ENCODE peak calls at places on chromosomes 3 and 15, in six cellular contexts. One of them, this sample, is unnamed.
A peak's percentile ranks its signal among the peaks of the same experiment; 100 is the strongest.

GRCh38 chr3:164155386-164155785 is 922.9 kb downstream of the SI start:
- DNase-seq in fibroblast of lung: no peak
- DNase-seq in right lobe of liver: no peak
- DNase-seq in lower lobe of right lung: no peak
- DNase-seq in Panc1: no peak
- DNase-seq in cardiac muscle cell: no peak
- DNase-seq in this sample: peak; percentile 0

GRCh38 chr3:134640378-134640777 is 10.4 kb downstream of the KY start:
- DNase-seq in fibroblast of lung: no peak
- DNase-seq in right lobe of liver: no peak
- DNase-seq in lower lobe of right lung: no peak
- DNase-seq in Panc1: no peak
- DNase-seq in cardiac muscle cell: no peak
- DNase-seq in this sample: no peak

GRCh38 chr15:62066663-62067447 is at the start of gene C2CD4A:
- DNase-seq in fibroblast of lung: peak; percentile 41
- DNase-seq in right lobe of liver: peak; percentile 93
- DNase-seq in cardiac muscle cell: peak; percentile 66
- DNase-seq in Panc1: no peak
- DNase-seq in lower lobe of right lung: peak; percentile 83
- DNase-seq in this sample: no peak

GRCh38 chr15:52466134-52466701 is 62.5 kb downstream of the MYO5A start:
- DNase-seq in Panc1: no peak
- DNase-seq in lower lobe of right lung: peak; percentile 72
- DNase-seq in right lobe of liver: no peak
- DNase-seq in cardiac muscle cell: no peak
- DNase-seq in fibroblast of lung: no peak
- DNase-seq in this sample: no peak

GRCh38 chr3:106518516-106518915 is 649.7 kb upstream of the CBLB start:
- DNase-seq in Panc1: no peak
- DNase-seq in cardiac muscle cell: peak; percentile 28
- DNase-seq in right lobe of liver: no peak
- DNase-seq in fibroblast of lung: peak; percentile 16
- DNase-seq in lower lobe of right lung: no peak
- DNase-seq in this sample: peak; percentile 12

GRCh38 chr3:8504611-8504973 is 3.0 kb downstream of the LMCD1 start:
- DNase-seq in Panc1: no peak
- DNase-seq in lower lobe of right lung: no peak
- DNase-seq in fibroblast of lung: no peak
- DNase-seq in right lobe of liver: no peak
- DNase-seq in cardiac muscle cell: no peak
- DNase-seq in this sample: no peak

GRCh38 chr3:124113475-124113874 is 121.6 kb upstream of the ROPN1 start:
- DNase-seq in right lobe of liver: no peak
- DNase-seq in fibroblast of lung: no peak
- DNase-seq in Panc1: no peak
- DNase-seq in cardiac muscle cell: no peak
- DNase-seq in lower lobe of right lung: no peak
- DNase-seq in this sample: no peak

GRCh38 chr3:128714887-128715496 is 11.0 kb upstream of the RAB7A start:
- DNase-seq in lower lobe of right lung: no peak
- DNase-seq in right lobe of liver: no peak
- DNase-seq in cardiac muscle cell: no peak
- DNase-seq in Panc1: no peak
- DNase-seq in fibroblast of lung: no peak
- DNase-seq in this sample: no peak

GRCh38 chr3:169362261-169362660 is 301.3 kb downstream of the MECOM start:
- DNase-seq in fibroblast of lung: peak; percentile 35
- DNase-seq in right lobe of liver: no peak
- DNase-seq in cardiac muscle cell: peak; percentile 79
- DNase-seq in Panc1: no peak
- DNase-seq in lower lobe of right lung: no peak
- DNase-seq in this sample: peak; percentile 4

GRCh38 chr3:48248095-48248863 is 7.4 kb downstream of the ZNF589 start:
- DNase-seq in fibroblast of lung: no peak
- DNase-seq in Panc1: no peak
- DNase-seq in lower lobe of right lung: no peak
- DNase-seq in right lobe of liver: no peak
- DNase-seq in cardiac muscle cell: no peak
- DNase-seq in this sample: no peak

GRCh38 chr3:52383446-52383845 is 61.5 kb downstream of the SEMA3G start:
- DNase-seq in fibroblast of lung: no peak
- DNase-seq in Panc1: no peak
- DNase-seq in right lobe of liver: no peak
- DNase-seq in cardiac muscle cell: no peak
- DNase-seq in lower lobe of right lung: no peak
- DNase-seq in this sample: no peak

GRCh38 chr15:37134699-37135131 is 34.4 kb upstream of the MEIS2 start:
- DNase-seq in Panc1: no peak
- DNase-seq in lower lobe of right lung: no peak
- DNase-seq in cardiac muscle cell: peak; percentile 60
- DNase-seq in right lobe of liver: no peak
- DNase-seq in fibroblast of lung: peak; percentile 63
- DNase-seq in this sample: no peak
- H3K4me3 ChIP-seq in Panc1: no peak overlapping the region
- H3K4me3 ChIP-seq in lower lobe of right lung: no peak overlapping the region
- H3K4me3 ChIP-seq in cardiac muscle cell: no peak overlapping the region
- H3K4me3 ChIP-seq in right lobe of liver: no peak overlapping the region
- H3K4me3 ChIP-seq in fibroblast of lung: no peak overlapping the region
- H3K4me3 ChIP-seq in this sample: no peak overlapping the region

GRCh38 chr3:35044185-35044584 is 595.1 kb upstream of the ARPP21 start:
- DNase-seq in lower lobe of right lung: no peak
- DNase-seq in right lobe of liver: no peak
- DNase-seq in fibroblast of lung: no peak
- DNase-seq in cardiac muscle cell: no peak
- DNase-seq in Panc1: no peak
- DNase-seq in this sample: no peak
- H3K4me3 ChIP-seq in lower lobe of right lung: no peak overlapping the region
- H3K4me3 ChIP-seq in right lobe of liver: no peak overlapping the region
- H3K4me3 ChIP-seq in fibroblast of lung: no peak overlapping the region
- H3K4me3 ChIP-seq in cardiac muscle cell: no peak overlapping the region
- H3K4me3 ChIP-seq in Panc1: no peak overlapping the region
- H3K4me3 ChIP-seq in this sample: no peak overlapping the region

DNA sequence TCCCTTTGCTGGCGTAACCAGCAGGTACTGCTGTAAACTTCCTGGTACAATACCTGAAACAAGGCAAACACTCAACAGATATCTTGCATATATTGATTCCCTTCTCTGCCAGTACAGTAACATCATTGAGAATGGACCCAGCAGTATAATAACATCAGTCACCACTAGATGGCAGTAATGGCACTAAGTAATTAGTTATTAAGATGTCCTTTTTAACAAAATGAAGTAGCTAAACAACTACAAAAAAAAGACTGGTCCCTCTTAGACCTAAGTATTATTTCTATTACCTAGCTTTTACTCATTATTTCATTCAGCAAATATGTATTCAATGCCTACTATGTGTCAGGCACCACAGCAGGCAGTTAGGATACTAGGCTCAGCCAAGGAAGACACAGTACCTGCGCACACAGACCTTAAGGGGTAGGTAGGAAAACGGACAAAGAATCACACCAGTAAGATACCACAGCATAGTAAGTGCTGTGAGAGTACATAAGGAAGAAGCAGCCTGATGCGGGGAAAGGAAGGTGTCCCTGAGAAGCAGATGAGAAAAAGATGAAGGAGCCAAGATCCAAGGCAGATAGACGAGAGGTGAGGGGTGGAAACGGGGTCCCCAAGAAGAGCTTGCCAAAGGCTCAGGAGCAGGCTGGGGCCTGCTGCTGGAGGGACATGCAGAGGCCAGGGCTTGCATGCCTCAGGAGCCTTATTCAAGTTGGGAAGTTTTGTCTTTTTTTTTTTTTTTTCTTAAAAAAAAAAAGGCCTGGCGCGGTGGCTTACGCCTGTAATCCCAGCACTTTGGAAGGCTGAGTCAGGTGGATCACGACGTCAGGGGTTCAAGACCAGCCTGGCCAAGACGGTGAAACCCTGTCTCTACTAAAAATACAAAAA is 102.7 kb upstream of the CHD2 start:
- DNase-seq in lower lobe of right lung: no peak
- DNase-seq in fibroblast of lung: peak; percentile 87
- DNase-seq in cardiac muscle cell: peak; percentile 86
- DNase-seq in right lobe of liver: peak; percentile 39
- DNase-seq in Panc1: no peak
- DNase-seq in this sample: no peak
- H3K4me3 ChIP-seq in lower lobe of right lung: no peak overlapping the region
- H3K4me3 ChIP-seq in fibroblast of lung: no peak overlapping the region
- H3K4me3 ChIP-seq in cardiac muscle cell: no peak overlapping the region
- H3K4me3 ChIP-seq in right lobe of liver: no peak overlapping the region
- H3K4me3 ChIP-seq in Panc1: no peak overlapping the region
- H3K4me3 ChIP-seq in this sample: no peak overlapping the region

DNA sequence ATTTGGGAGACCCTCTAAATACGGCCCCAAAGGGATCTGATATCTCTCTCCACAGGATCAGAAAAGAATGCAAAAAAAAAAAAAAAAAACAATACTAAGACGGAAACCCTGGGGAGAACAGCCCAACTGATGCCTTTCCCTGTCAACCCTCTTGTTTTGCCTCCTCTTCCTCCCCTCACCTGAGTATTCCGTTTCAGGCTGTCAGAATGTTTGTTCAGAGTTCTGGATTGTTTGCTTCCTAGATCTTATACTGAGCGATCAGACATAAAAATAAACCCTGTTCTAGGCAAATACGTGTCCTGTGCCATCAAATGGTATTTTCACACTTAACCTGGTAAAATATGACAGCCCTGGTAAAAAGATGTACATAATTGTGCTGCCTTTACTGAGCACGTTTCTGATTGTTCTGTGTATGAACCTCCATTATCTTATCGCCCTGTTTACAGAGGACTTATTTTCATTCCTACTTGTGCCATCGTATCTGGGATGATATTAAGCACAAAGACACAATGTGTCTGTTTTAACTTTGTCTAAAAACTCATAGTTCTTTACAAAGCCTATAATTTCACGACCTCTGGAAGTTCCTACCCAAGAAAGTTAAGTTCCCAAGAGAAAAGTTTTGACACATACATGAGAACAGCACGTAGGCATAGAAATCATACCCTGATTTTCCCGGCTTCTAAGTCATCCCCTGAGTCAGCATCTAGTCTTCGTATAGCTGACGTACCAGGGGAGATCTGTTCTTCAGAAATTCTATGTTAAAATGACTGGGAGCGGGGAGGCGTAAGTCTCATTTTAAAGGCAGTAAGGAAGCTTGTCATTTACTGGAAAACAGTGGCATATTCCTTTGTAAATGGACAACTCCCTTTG is 856 bp downstream of the ZBTB38 start:
- DNase-seq in fibroblast of lung: peak; percentile 90
- DNase-seq in lower lobe of right lung: no peak
- DNase-seq in cardiac muscle cell: peak; percentile 92
- DNase-seq in right lobe of liver: no peak
- DNase-seq in Panc1: no peak
- DNase-seq in this sample: peak; percentile 96
- H3K4me3 ChIP-seq in fibroblast of lung: peak overlapping the region; percentile 46
- H3K4me3 ChIP-seq in lower lobe of right lung: peak overlapping the region; percentile 43
- H3K4me3 ChIP-seq in cardiac muscle cell: no peak overlapping the region
- H3K4me3 ChIP-seq in right lobe of liver: no peak overlapping the region
- H3K4me3 ChIP-seq in Panc1: no peak overlapping the region
- H3K4me3 ChIP-seq in this sample: peak overlapping the region; percentile 33

GRCh38 chr3:95184038-95184437 is 1121.2 kb downstream of the NSUN3 start:
- DNase-seq in Panc1: no peak
- DNase-seq in fibroblast of lung: no peak
- DNase-seq in cardiac muscle cell: no peak
- DNase-seq in lower lobe of right lung: no peak
- DNase-seq in right lobe of liver: no peak
- DNase-seq in this sample: no peak
- H3K4me3 ChIP-seq in Panc1: no peak overlapping the region
- H3K4me3 ChIP-seq in fibroblast of lung: no peak overlapping the region
- H3K4me3 ChIP-seq in cardiac muscle cell: no peak overlapping the region
- H3K4me3 ChIP-seq in lower lobe of right lung: no peak overlapping the region
- H3K4me3 ChIP-seq in right lobe of liver: no peak overlapping the region
- H3K4me3 ChIP-seq in this sample: no peak overlapping the region

GRCh38 chr3:150414273-150414672 is 6.2 kb downstream of the TSC22D2 start:
- DNase-seq in right lobe of liver: no peak
- DNase-seq in cardiac muscle cell: peak; percentile 60
- DNase-seq in Panc1: no peak
- DNase-seq in lower lobe of right lung: no peak
- DNase-seq in fibroblast of lung: peak; percentile 54
- DNase-seq in this sample: no peak
- H3K4me3 ChIP-seq in right lobe of liver: no peak overlapping the region
- H3K4me3 ChIP-seq in cardiac muscle cell: peak overlapping the region; percentile 62
- H3K4me3 ChIP-seq in Panc1: peak overlapping the region; percentile 87
- H3K4me3 ChIP-seq in lower lobe of right lung: peak overlapping the region; percentile 88
- H3K4me3 ChIP-seq in fibroblast of lung: peak overlapping the region; percentile 93
- H3K4me3 ChIP-seq in this sample: peak overlapping the region; percentile 98

DNA sequence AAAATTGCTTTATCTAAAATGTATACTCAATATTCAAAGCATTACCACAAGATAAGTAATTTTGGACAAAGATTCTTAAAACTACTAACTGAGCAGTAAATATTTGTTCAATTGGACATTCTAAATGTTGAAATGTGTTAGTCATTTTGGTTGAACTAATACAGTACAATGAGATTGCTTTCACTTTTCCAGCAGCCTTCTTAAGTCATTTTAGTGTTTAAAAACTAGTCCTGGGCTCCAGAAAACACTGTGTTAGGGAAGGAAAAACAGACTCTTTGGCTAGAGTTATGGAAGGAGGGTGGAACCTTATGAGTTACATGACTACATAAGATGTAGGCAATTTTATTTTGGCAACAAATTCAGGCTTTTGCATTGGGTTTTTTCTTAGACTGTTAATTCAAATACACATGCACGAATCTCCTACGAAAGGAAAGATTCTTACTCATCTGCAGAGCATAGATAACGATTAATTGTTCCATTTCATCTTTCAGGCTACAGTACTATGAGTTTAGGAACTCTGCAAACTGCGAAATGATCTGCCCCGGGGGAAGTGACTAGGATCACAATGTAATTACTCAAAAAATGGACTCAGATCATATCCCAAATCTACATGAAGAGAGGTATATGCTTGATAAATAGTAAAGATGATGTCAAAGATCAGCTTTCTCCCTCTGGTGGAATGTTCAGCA is 492.8 kb upstream of the MDFIC2 start:
- DNase-seq in Panc1: no peak
- DNase-seq in lower lobe of right lung: no peak
- DNase-seq in cardiac muscle cell: peak; percentile 54
- DNase-seq in right lobe of liver: no peak
- DNase-seq in fibroblast of lung: peak; percentile 80
- DNase-seq in this sample: peak; percentile 22
- H3K4me3 ChIP-seq in Panc1: no peak overlapping the region
- H3K4me3 ChIP-seq in lower lobe of right lung: no peak overlapping the region
- H3K4me3 ChIP-seq in cardiac muscle cell: no peak overlapping the region
- H3K4me3 ChIP-seq in right lobe of liver: no peak overlapping the region
- H3K4me3 ChIP-seq in fibroblast of lung: no peak overlapping the region
- H3K4me3 ChIP-seq in this sample: peak overlapping the region; percentile 8

DNA sequence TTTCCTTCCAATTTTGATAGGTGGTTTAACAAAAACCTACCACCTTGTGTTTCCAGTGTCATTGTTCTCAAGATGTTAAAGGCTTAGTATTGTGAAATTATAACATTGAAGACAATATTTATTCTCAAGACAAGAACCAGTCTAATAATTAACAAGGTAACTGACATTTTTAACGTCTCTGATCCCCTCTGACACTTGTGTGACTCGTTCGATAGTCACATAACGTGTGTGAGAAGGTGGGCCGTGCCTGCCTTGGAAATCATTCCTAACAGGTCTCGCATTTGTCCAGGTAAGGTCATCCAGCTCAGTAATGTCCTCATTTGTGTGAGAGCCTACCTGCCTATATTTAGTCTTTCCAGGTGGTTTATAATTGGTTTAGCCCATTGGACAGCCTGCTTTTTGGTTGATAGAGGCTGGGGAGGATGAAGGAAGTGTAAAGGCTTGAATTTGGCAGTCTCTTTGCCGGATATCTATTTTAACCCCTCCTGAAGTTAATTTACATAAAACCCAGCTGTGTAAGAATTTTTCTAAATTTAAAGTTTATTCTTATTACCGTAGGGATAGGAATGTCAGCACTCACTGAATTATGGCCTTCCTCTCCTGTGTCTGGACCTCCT is 94.4 kb downstream of the AKAP13 start:
- DNase-seq in right lobe of liver: no peak
- DNase-seq in lower lobe of right lung: no peak
- DNase-seq in Panc1: no peak
- DNase-seq in fibroblast of lung: no peak
- DNase-seq in cardiac muscle cell: no peak
- DNase-seq in this sample: no peak
- H3K4me3 ChIP-seq in right lobe of liver: no peak overlapping the region
- H3K4me3 ChIP-seq in lower lobe of right lung: no peak overlapping the region
- H3K4me3 ChIP-seq in Panc1: no peak overlapping the region
- H3K4me3 ChIP-seq in fibroblast of lung: no peak overlapping the region
- H3K4me3 ChIP-seq in cardiac muscle cell: no peak overlapping the region
- H3K4me3 ChIP-seq in this sample: no peak overlapping the region

This sample was measured in skeletal muscle cell.